ENCODE peak calls at places on chromosome 18, in nine cellular contexts. One of them, this sample, is unnamed. For H3K27me3, the result is how much of the 10 kb centered on the place peaks cover.

GRCh38 chr18:13374468-13375301 is 156.1 kb downstream of the LDLRAD4 start:
- DNase-seq in lower lobe of right lung: no peak
- DNase-seq in MM.1S: no peak
- DNase-seq in BJ: no peak
- DNase-seq in CD8-positive, alpha-beta memory T cell: no peak
- DNase-seq in mammary epithelial cell: no peak
- DNase-seq in upper lobe of left lung: no peak
- DNase-seq in stomach: no peak
- DNase-seq in colonic mucosa: no peak
- DNase-seq in this sample: no peak

GRCh38 chr18:52950153-52950552 is 610.2 kb downstream of the DCC start:
- DNase-seq in lower lobe of right lung: no peak
- DNase-seq in MM.1S: no peak
- DNase-seq in BJ: no peak
- DNase-seq in CD8-positive, alpha-beta memory T cell: no peak
- DNase-seq in mammary epithelial cell: no peak
- DNase-seq in upper lobe of left lung: no peak
- DNase-seq in stomach: no peak
- DNase-seq in colonic mucosa: no peak
- DNase-seq in this sample: no peak

GRCh38 chr18:10930078-10930477 is 219.3 kb downstream of the PIEZO2 start:
- DNase-seq in lower lobe of right lung: no peak
- DNase-seq in MM.1S: no peak
- DNase-seq in BJ: no peak
- DNase-seq in CD8-positive, alpha-beta memory T cell: no peak
- DNase-seq in mammary epithelial cell: no peak
- DNase-seq in upper lobe of left lung: no peak
- DNase-seq in stomach: no peak
- DNase-seq in colonic mucosa: no peak
- DNase-seq in this sample: no peak

GRCh38 chr18:2547477-2548087 is 23.7 kb downstream of the METTL4 start:
- DNase-seq in lower lobe of right lung: no peak
- DNase-seq in MM.1S: peak
- DNase-seq in BJ: no peak
- DNase-seq in CD8-positive, alpha-beta memory T cell: no peak
- DNase-seq in mammary epithelial cell: peak
- DNase-seq in upper lobe of left lung: no peak
- DNase-seq in stomach: no peak
- DNase-seq in colonic mucosa: no peak
- DNase-seq in this sample: peak

GRCh38 chr18:44238449-44238848 is 442.2 kb upstream of the SETBP1 start:
- DNase-seq in lower lobe of right lung: no peak
- DNase-seq in MM.1S: no peak
- DNase-seq in BJ: no peak
- DNase-seq in CD8-positive, alpha-beta memory T cell: no peak
- DNase-seq in mammary epithelial cell: peak
- DNase-seq in upper lobe of left lung: no peak
- DNase-seq in stomach: no peak
- DNase-seq in colonic mucosa: no peak
- DNase-seq in this sample: no peak

GRCh38 chr18:42922363-42922762 is 193.1 kb downstream of the RIT2 start:
- DNase-seq in lower lobe of right lung: no peak
- DNase-seq in MM.1S: no peak
- DNase-seq in BJ: no peak
- DNase-seq in CD8-positive, alpha-beta memory T cell: no peak
- DNase-seq in mammary epithelial cell: no peak
- DNase-seq in upper lobe of left lung: no peak
- DNase-seq in stomach: no peak
- DNase-seq in colonic mucosa: no peak
- DNase-seq in this sample: no peak

GRCh38 chr18:46196627-46197243 is 92.5 kb downstream of the HAUS1 start:
- DNase-seq in lower lobe of right lung: no peak
- DNase-seq in MM.1S: no peak
- DNase-seq in BJ: no peak
- DNase-seq in CD8-positive, alpha-beta memory T cell: no peak
- DNase-seq in mammary epithelial cell: no peak
- DNase-seq in upper lobe of left lung: no peak
- DNase-seq in stomach: no peak
- DNase-seq in colonic mucosa: no peak
- DNase-seq in this sample: no peak

GRCh38 chr18:48608581-48608980 is 69.8 kb downstream of the CTIF start:
- DNase-seq in lower lobe of right lung: no peak
- DNase-seq in MM.1S: no peak
- DNase-seq in BJ: no peak
- DNase-seq in CD8-positive, alpha-beta memory T cell: no peak
- DNase-seq in mammary epithelial cell: no peak
- DNase-seq in upper lobe of left lung: no peak
- DNase-seq in stomach: no peak
- DNase-seq in colonic mucosa: no peak
- DNase-seq in this sample: no peak

GRCh38 chr18:7202119-7202680 is 28.7 kb upstream of the LRRC30 start:
- DNase-seq in lower lobe of right lung: no peak
- DNase-seq in MM.1S: no peak
- DNase-seq in BJ: no peak
- DNase-seq in CD8-positive, alpha-beta memory T cell: no peak
- DNase-seq in mammary epithelial cell: no peak
- DNase-seq in upper lobe of left lung: no peak
- DNase-seq in stomach: no peak
- DNase-seq in colonic mucosa: no peak
- DNase-seq in this sample: no peak

GRCh38 chr18:79875531-79875919 is 75.9 kb downstream of the SLC66A2 start:
- DNase-seq in lower lobe of right lung: no peak
- DNase-seq in MM.1S: no peak
- DNase-seq in BJ: no peak
- DNase-seq in CD8-positive, alpha-beta memory T cell: peak
- DNase-seq in mammary epithelial cell: no peak
- DNase-seq in upper lobe of left lung: no peak
- DNase-seq in stomach: no peak
- DNase-seq in colonic mucosa: no peak
- DNase-seq in this sample: no peak
- H3K27me3 ChIP-seq in lower lobe of right lung: under half
- H3K27me3 ChIP-seq in MM.1S: under half
- H3K27me3 ChIP-seq in BJ: under half
- H3K27me3 ChIP-seq in CD8-positive, alpha-beta memory T cell: under half
- H3K27me3 ChIP-seq in mammary epithelial cell: under half
- H3K27me3 ChIP-seq in upper lobe of left lung: under half
- H3K27me3 ChIP-seq in stomach: half or more
- H3K27me3 ChIP-seq in colonic mucosa: under half
- H3K27me3 ChIP-seq in this sample: under half

GRCh38 chr18:27184115-27185024 is 738 bp downstream of the CHST9 start:
- DNase-seq in lower lobe of right lung: no peak
- DNase-seq in MM.1S: peak
- DNase-seq in BJ: no peak
- DNase-seq in CD8-positive, alpha-beta memory T cell: no peak
- DNase-seq in mammary epithelial cell: peak
- DNase-seq in upper lobe of left lung: peak
- DNase-seq in stomach: no peak
- DNase-seq in colonic mucosa: no peak
- DNase-seq in this sample: no peak
- H3K27me3 ChIP-seq in lower lobe of right lung: under half
- H3K27me3 ChIP-seq in MM.1S: under half
- H3K27me3 ChIP-seq in BJ: under half
- H3K27me3 ChIP-seq in CD8-positive, alpha-beta memory T cell: under half
- H3K27me3 ChIP-seq in mammary epithelial cell: under half
- H3K27me3 ChIP-seq in upper lobe of left lung: under half
- H3K27me3 ChIP-seq in stomach: under half
- H3K27me3 ChIP-seq in colonic mucosa: under half
- H3K27me3 ChIP-seq in this sample: under half

GRCh38 chr18:35118641-35119040 is 77.4 kb downstream of the MAPRE2 start:
- DNase-seq in lower lobe of right lung: no peak
- DNase-seq in MM.1S: no peak
- DNase-seq in BJ: no peak
- DNase-seq in CD8-positive, alpha-beta memory T cell: no peak
- DNase-seq in mammary epithelial cell: no peak
- DNase-seq in upper lobe of left lung: no peak
- DNase-seq in stomach: no peak
- DNase-seq in colonic mucosa: no peak
- DNase-seq in this sample: no peak
- H3K27me3 ChIP-seq in lower lobe of right lung: under half
- H3K27me3 ChIP-seq in MM.1S: under half
- H3K27me3 ChIP-seq in BJ: under half
- H3K27me3 ChIP-seq in CD8-positive, alpha-beta memory T cell: under half
- H3K27me3 ChIP-seq in mammary epithelial cell: under half
- H3K27me3 ChIP-seq in upper lobe of left lung: under half
- H3K27me3 ChIP-seq in stomach: under half
- H3K27me3 ChIP-seq in colonic mucosa: under half
- H3K27me3 ChIP-seq in this sample: under half

GRCh38 chr18:33577688-33578370 is at the start of gene ASXL3:
- DNase-seq in lower lobe of right lung: peak
- DNase-seq in MM.1S: peak
- DNase-seq in BJ: no peak
- DNase-seq in CD8-positive, alpha-beta memory T cell: no peak
- DNase-seq in mammary epithelial cell: no peak
- DNase-seq in upper lobe of left lung: peak
- DNase-seq in stomach: peak
- DNase-seq in colonic mucosa: peak
- DNase-seq in this sample: no peak
- H3K27me3 ChIP-seq in lower lobe of right lung: under half
- H3K27me3 ChIP-seq in MM.1S: under half
- H3K27me3 ChIP-seq in BJ: under half
- H3K27me3 ChIP-seq in CD8-positive, alpha-beta memory T cell: under half
- H3K27me3 ChIP-seq in mammary epithelial cell: under half
- H3K27me3 ChIP-seq in upper lobe of left lung: under half
- H3K27me3 ChIP-seq in stomach: under half
- H3K27me3 ChIP-seq in colonic mucosa: under half
- H3K27me3 ChIP-seq in this sample: under half

GRCh38 chr18:35926884-35927283 is 45.6 kb upstream of the RMP24 start:
- DNase-seq in lower lobe of right lung: no peak
- DNase-seq in MM.1S: no peak
- DNase-seq in BJ: no peak
- DNase-seq in CD8-positive, alpha-beta memory T cell: no peak
- DNase-seq in mammary epithelial cell: no peak
- DNase-seq in upper lobe of left lung: no peak
- DNase-seq in stomach: no peak
- DNase-seq in colonic mucosa: no peak
- DNase-seq in this sample: no peak
- H3K27me3 ChIP-seq in lower lobe of right lung: under half
- H3K27me3 ChIP-seq in MM.1S: under half
- H3K27me3 ChIP-seq in BJ: under half
- H3K27me3 ChIP-seq in CD8-positive, alpha-beta memory T cell: under half
- H3K27me3 ChIP-seq in mammary epithelial cell: under half
- H3K27me3 ChIP-seq in upper lobe of left lung: under half
- H3K27me3 ChIP-seq in stomach: under half
- H3K27me3 ChIP-seq in colonic mucosa: under half
- H3K27me3 ChIP-seq in this sample: under half

GRCh38 chr18:67432806-67433205 is 83.7 kb downstream of the DSEL start:
- DNase-seq in lower lobe of right lung: no peak
- DNase-seq in MM.1S: no peak
- DNase-seq in BJ: no peak
- DNase-seq in CD8-positive, alpha-beta memory T cell: no peak
- DNase-seq in mammary epithelial cell: no peak
- DNase-seq in upper lobe of left lung: no peak
- DNase-seq in stomach: no peak
- DNase-seq in colonic mucosa: no peak
- DNase-seq in this sample: no peak
- H3K27me3 ChIP-seq in lower lobe of right lung: under half
- H3K27me3 ChIP-seq in MM.1S: under half
- H3K27me3 ChIP-seq in BJ: under half
- H3K27me3 ChIP-seq in CD8-positive, alpha-beta memory T cell: under half
- H3K27me3 ChIP-seq in mammary epithelial cell: under half
- H3K27me3 ChIP-seq in upper lobe of left lung: under half
- H3K27me3 ChIP-seq in stomach: under half
- H3K27me3 ChIP-seq in colonic mucosa: under half
- H3K27me3 ChIP-seq in this sample: under half

DNA sequence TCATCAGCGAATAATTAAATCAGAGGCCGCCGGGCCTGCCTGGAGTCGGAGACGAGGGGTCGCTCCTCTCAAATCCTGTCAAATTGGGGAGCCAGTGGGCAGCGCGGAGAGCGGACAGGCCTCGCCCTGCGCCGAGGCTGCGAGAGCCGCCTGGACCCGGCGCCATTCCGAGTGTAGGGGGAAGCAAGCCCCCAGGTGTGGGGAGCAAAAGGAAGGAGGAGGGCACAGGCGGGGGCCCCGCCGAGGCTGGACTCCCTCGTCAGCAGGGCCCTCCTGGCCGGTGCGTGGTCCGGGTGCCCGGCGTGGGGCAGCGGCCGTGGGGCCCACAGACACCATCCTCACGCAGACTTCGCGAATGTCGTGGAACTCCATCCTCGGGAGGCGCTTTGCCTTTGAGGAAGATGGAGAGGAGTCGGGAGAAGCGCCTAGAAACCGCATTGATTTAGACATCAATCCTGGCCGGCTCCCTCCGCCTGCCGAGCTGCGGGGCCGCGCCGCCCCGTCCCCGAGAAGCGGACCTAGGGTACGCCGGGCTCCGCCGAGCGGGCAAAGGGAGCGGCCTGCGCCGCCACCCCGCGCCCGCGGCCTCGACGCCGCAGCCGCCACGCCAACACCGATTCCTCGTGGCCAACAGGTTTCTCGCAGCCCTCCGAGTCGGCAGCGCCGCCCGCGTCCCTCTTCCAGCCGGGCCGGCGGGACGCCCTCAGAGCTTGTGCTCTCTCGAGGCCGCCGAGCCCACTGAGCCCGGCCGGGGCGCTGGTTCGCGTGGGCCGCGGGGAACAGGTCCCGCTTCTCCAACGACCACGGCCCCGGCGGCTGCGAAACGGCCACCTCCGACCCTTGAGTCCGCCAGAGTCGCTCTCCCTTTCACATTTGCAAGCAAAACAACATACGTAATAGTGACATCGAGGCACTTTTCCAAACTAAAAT is 6.7 kb upstream of the ONECUT2 start:
- DNase-seq in lower lobe of right lung: no peak
- DNase-seq in MM.1S: no peak
- DNase-seq in BJ: no peak
- DNase-seq in CD8-positive, alpha-beta memory T cell: no peak
- DNase-seq in mammary epithelial cell: no peak
- DNase-seq in upper lobe of left lung: peak
- DNase-seq in stomach: no peak
- DNase-seq in colonic mucosa: no peak
- DNase-seq in this sample: no peak
- H3K27me3 ChIP-seq in lower lobe of right lung: half or more
- H3K27me3 ChIP-seq in MM.1S: under half
- H3K27me3 ChIP-seq in BJ: under half
- H3K27me3 ChIP-seq in CD8-positive, alpha-beta memory T cell: under half
- H3K27me3 ChIP-seq in mammary epithelial cell: half or more
- H3K27me3 ChIP-seq in upper lobe of left lung: half or more
- H3K27me3 ChIP-seq in stomach: half or more
- H3K27me3 ChIP-seq in colonic mucosa: half or more
- H3K27me3 ChIP-seq in this sample: half or more

DNA sequence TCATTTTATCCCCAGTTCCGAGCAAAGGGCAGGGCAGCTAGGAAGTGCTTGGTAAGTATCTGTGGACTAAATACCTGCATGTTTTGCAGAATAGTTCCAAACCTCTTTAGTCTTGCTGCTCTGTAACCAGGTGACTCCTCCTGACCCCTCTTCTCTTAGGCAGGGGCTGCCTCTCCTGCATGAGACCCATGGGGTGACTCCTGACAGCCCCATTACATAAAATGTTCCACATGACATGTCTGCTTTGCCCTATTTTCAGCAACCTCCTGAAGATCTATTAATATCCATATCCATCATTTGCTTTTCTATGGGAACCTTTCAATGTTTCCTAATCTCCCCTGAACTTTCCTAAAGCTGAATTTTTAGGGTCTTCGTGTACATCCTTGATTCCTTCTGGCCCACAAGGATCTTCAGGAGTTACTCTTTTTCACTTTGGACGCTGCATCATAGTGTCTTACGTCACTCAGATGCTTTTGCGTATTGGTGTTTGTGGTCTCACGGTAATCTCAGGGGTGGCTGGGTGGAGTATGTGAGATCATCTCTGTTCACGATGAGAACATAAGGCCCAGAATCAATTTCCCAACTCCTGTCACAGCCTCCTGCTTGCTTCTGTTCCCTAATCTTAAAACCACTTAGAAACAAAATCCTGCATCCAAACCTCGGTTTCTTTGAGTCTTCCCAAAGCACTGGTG is 76.6 kb downstream of the MAPK4 start:
- DNase-seq in lower lobe of right lung: no peak
- DNase-seq in MM.1S: no peak
- DNase-seq in BJ: no peak
- DNase-seq in CD8-positive, alpha-beta memory T cell: no peak
- DNase-seq in mammary epithelial cell: no peak
- DNase-seq in upper lobe of left lung: no peak
- DNase-seq in stomach: no peak
- DNase-seq in colonic mucosa: no peak
- DNase-seq in this sample: no peak
- H3K27me3 ChIP-seq in lower lobe of right lung: under half
- H3K27me3 ChIP-seq in MM.1S: under half
- H3K27me3 ChIP-seq in BJ: under half
- H3K27me3 ChIP-seq in CD8-positive, alpha-beta memory T cell: under half
- H3K27me3 ChIP-seq in mammary epithelial cell: under half
- H3K27me3 ChIP-seq in upper lobe of left lung: under half
- H3K27me3 ChIP-seq in stomach: under half
- H3K27me3 ChIP-seq in colonic mucosa: under half
- H3K27me3 ChIP-seq in this sample: under half